ENCODE peak calls at places on chromosome 22, in six cellular contexts. One of them, this sample, is unnamed.

GRCh38 chr22:37379716-37380115 is 47.6 kb downstream of the ELFN2 start:
- DNase-seq in H7: no peak
- DNase-seq in NCI-H1092: no peak
- DNase-seq in HFF-Myc: no peak
- DNase-seq in activated CD4-positive, alpha-beta T cell treated with anti-CD3 and anti-CD28 coated beads for 24 hours: no peak
- DNase-seq in NCI-H2081 treated with DMSO at 0.1 percent for 48 hours: no peak
- DNase-seq in this sample: no peak

GRCh38 chr22:32801436-32802290 is at the start of gene TIMP3:
- DNase-seq in H7: peak; percentile 98
- DNase-seq in NCI-H1092: peak; percentile 47
- DNase-seq in HFF-Myc: peak; percentile 45
- DNase-seq in activated CD4-positive, alpha-beta T cell treated with anti-CD3 and anti-CD28 coated beads for 24 hours: no peak
- DNase-seq in NCI-H2081 treated with DMSO at 0.1 percent for 48 hours: no peak
- DNase-seq in this sample: peak; percentile 91

GRCh38 chr22:41608386-41608785 is 12.5 kb downstream of the DESI1 start:
- DNase-seq in H7: no peak
- DNase-seq in NCI-H1092: no peak
- DNase-seq in HFF-Myc: no peak
- DNase-seq in activated CD4-positive, alpha-beta T cell treated with anti-CD3 and anti-CD28 coated beads for 24 hours: no peak
- DNase-seq in NCI-H2081 treated with DMSO at 0.1 percent for 48 hours: no peak
- DNase-seq in this sample: no peak

GRCh38 chr22:23152238-23153114 is 7.2 kb downstream of the RAB36 start:
- DNase-seq in H7: peak; percentile 40
- DNase-seq in NCI-H1092: no peak
- DNase-seq in HFF-Myc: no peak
- DNase-seq in activated CD4-positive, alpha-beta T cell treated with anti-CD3 and anti-CD28 coated beads for 24 hours: no peak
- DNase-seq in NCI-H2081 treated with DMSO at 0.1 percent for 48 hours: no peak
- DNase-seq in this sample: no peak

GRCh38 chr22:45777046-45777851 is 105.6 kb downstream of the ATXN10 start:
- DNase-seq in H7: no peak
- DNase-seq in NCI-H1092: no peak
- DNase-seq in HFF-Myc: peak; percentile 35
- DNase-seq in activated CD4-positive, alpha-beta T cell treated with anti-CD3 and anti-CD28 coated beads for 24 hours: no peak
- DNase-seq in NCI-H2081 treated with DMSO at 0.1 percent for 48 hours: peak; percentile 4
- DNase-seq in this sample: no peak

GRCh38 chr22:49663311-49663711 is 164.4 kb downstream of the BRD1 start:
- DNase-seq in H7: no peak
- DNase-seq in NCI-H1092: no peak
- DNase-seq in HFF-Myc: no peak
- DNase-seq in activated CD4-positive, alpha-beta T cell treated with anti-CD3 and anti-CD28 coated beads for 24 hours: no peak
- DNase-seq in NCI-H2081 treated with DMSO at 0.1 percent for 48 hours: no peak
- DNase-seq in this sample: no peak

GRCh38 chr22:26671317-26672059 is 14.1 kb downstream of the MIAT start:
- DNase-seq in H7: peak; percentile 44
- DNase-seq in NCI-H1092: no peak
- DNase-seq in HFF-Myc: no peak
- DNase-seq in activated CD4-positive, alpha-beta T cell treated with anti-CD3 and anti-CD28 coated beads for 24 hours: peak; percentile 38
- DNase-seq in NCI-H2081 treated with DMSO at 0.1 percent for 48 hours: no peak
- DNase-seq in this sample: peak; percentile 44

GRCh38 chr22:39634530-39635399 is 64.2 kb downstream of the CACNA1I start:
- DNase-seq in H7: no peak
- DNase-seq in NCI-H1092: no peak
- DNase-seq in HFF-Myc: peak; percentile 81
- DNase-seq in activated CD4-positive, alpha-beta T cell treated with anti-CD3 and anti-CD28 coated beads for 24 hours: no peak
- DNase-seq in NCI-H2081 treated with DMSO at 0.1 percent for 48 hours: no peak
- DNase-seq in this sample: no peak

GRCh38 chr22:36301851-36302250 is 48.9 kb downstream of the APOL1 start:
- DNase-seq in H7: no peak
- DNase-seq in NCI-H1092: no peak
- DNase-seq in HFF-Myc: peak; percentile 43
- DNase-seq in activated CD4-positive, alpha-beta T cell treated with anti-CD3 and anti-CD28 coated beads for 24 hours: no peak
- DNase-seq in NCI-H2081 treated with DMSO at 0.1 percent for 48 hours: no peak
- DNase-seq in this sample: no peak

GRCh38 chr22:40714514-40714966 is 35.3 kb downstream of the MCHR1 start:
- DNase-seq in H7: peak; percentile 56
- DNase-seq in NCI-H1092: no peak
- DNase-seq in HFF-Myc: no peak
- DNase-seq in activated CD4-positive, alpha-beta T cell treated with anti-CD3 and anti-CD28 coated beads for 24 hours: no peak
- DNase-seq in NCI-H2081 treated with DMSO at 0.1 percent for 48 hours: no peak
- DNase-seq in this sample: no peak

GRCh38 chr22:26162961-26163360 is 6.3 kb upstream of the SEZ6L start:
- DNase-seq in H7: no peak
- DNase-seq in NCI-H1092: no peak
- DNase-seq in HFF-Myc: no peak
- DNase-seq in activated CD4-positive, alpha-beta T cell treated with anti-CD3 and anti-CD28 coated beads for 24 hours: no peak
- DNase-seq in NCI-H2081 treated with DMSO at 0.1 percent for 48 hours: no peak
- DNase-seq in this sample: no peak

GRCh38 chr22:37331811-37332536 is 49.7 kb downstream of the CYTH4 start:
- DNase-seq in H7: no peak
- DNase-seq in NCI-H1092: no peak
- DNase-seq in HFF-Myc: no peak
- DNase-seq in activated CD4-positive, alpha-beta T cell treated with anti-CD3 and anti-CD28 coated beads for 24 hours: no peak
- DNase-seq in NCI-H2081 treated with DMSO at 0.1 percent for 48 hours: no peak
- DNase-seq in this sample: no peak

GRCh38 chr22:40922484-40923303 is 28.5 kb upstream of the RBX1 start:
- DNase-seq in H7: peak; percentile 42
- DNase-seq in NCI-H1092: peak; percentile 23
- DNase-seq in HFF-Myc: peak; percentile 69
- DNase-seq in activated CD4-positive, alpha-beta T cell treated with anti-CD3 and anti-CD28 coated beads for 24 hours: peak; percentile 26
- DNase-seq in NCI-H2081 treated with DMSO at 0.1 percent for 48 hours: peak; percentile 15
- DNase-seq in this sample: no peak

This sample was measured in heart left ventricle.